ENCODE peak calls at places on chromosomes 6 and 20, in four cellular contexts. R is A549, Q is ovary, L is suprapubic skin. E is an unnamed sample.

GRCh38 chr6:122696853-122697252 is 82.7 kb upstream of the FABP7 start:
- DNase-seq in L (no peak), Q (no peak), R (no peak), E (no peak)

GRCh38 chr6:41519748-41520699 is 26.2 kb upstream of the FOXP4 start:
- DNase-seq in Q (no peak), L (no peak), R (no peak), E (no peak)

GRCh38 chr6:163589401-163589800 is 174.9 kb downstream of the QKI start:
- DNase-seq in R (no peak), L (no peak), Q (no peak), E (no peak)

GRCh38 chr6:33815854-33816253 is 12.1 kb upstream of the MLN start:
- DNase-seq in R (peak; percentile 39), Q (no peak), L (no peak), E (no peak)

GRCh38 chr6:122869437-122870024 is 80.5 kb downstream of the SMPDL3A start:
- DNase-seq in Q (no peak), L (no peak), R (peak; percentile 15), E (no peak)

GRCh38 chr20:14700641-14700965 is 363.2 kb upstream of the FLRT3 start:
- DNase-seq in L (no peak), Q (no peak), R (no peak), E (no peak)

GRCh38 chr6:15327271-15327670 is 81.4 kb downstream of the JARID2 start:
- DNase-seq in L (no peak), Q (no peak), R (peak; percentile 17), E (no peak)

GRCh38 chr6:115665310-115665709 is 395.4 kb downstream of the FRK start:
- DNase-seq in L (no peak), Q (no peak), R (no peak), E (no peak)

GRCh38 chr20:62961310-62961783 is 8.8 kb downstream of the SLC17A9 start:
- DNase-seq in Q (no peak), L (no peak), R (no peak), E (no peak)

GRCh38 chr6:168908887-168909286 is 344.8 kb downstream of the THBS2 start:
- DNase-seq in R (peak; percentile 10), Q (no peak), L (no peak), E (no peak)

GRCh38 chr20:17795449-17796095 is 95.8 kb downstream of the BANF2 start:
- DNase-seq in R (no peak), Q (no peak), L (no peak), E (no peak)

GRCh38 chr20:33518071-33518470 is 28.2 kb downstream of the CBFA2T2 start:
- DNase-seq in L (no peak), Q (no peak), R (no peak), E (no peak)

GRCh38 chr20:44471481-44471882 is 4.2 kb upstream of the TTPAL start:
- DNase-seq in Q (no peak), L (no peak), R (no peak), E (no peak)

GRCh38 chr20:59939879-59940128 is 301 bp downstream of the PPP1R3D start:
- DNase-seq in R (no peak), Q (peak; percentile 57), L (peak; percentile 69), E (no peak)

DNA sequence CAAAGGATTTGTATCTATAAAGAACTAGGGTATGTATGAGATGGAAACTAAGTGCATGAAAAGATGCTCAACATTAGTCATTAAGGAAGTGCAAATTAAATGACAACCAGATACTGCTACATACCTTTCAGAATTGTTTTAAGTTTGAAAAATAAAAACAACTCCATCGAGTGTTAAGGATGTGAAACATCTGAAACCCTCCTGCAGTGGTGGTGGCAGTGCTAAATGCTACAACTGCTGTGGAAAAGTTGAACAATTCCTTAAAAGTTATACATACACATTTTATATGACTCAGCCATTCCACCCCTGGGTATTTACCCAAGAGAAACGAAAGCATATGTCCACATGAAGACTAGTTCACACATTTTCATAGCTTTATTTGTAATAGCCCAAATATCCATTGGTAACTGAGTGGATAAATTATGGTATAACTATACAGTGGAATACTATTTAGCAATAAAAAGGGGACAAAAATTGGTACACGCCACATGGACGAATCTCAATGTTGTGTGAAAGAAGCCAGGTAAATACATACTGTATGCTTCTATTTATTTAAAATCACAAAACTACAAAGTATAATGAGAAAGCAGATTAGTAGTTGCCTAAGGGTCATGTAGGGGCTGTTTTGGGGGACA is 10.6 kb downstream of the ARMH2 start:
- DNase-seq in Q (no peak), R (no peak), L (no peak), E (no peak)
- TF ChIP-seq POLR2A in Q (no peak), R (no peak), L (no peak), E (no peak)

GRCh38 chr6:25359191-25359861 is 80.2 kb downstream of the CARMIL1 start:
- DNase-seq in Q (no peak), R (no peak), L (no peak), E (peak; percentile 74)
- TF ChIP-seq EP300 in Q (no peak), R (no peak), L (no peak), E (no peak)

DNA sequence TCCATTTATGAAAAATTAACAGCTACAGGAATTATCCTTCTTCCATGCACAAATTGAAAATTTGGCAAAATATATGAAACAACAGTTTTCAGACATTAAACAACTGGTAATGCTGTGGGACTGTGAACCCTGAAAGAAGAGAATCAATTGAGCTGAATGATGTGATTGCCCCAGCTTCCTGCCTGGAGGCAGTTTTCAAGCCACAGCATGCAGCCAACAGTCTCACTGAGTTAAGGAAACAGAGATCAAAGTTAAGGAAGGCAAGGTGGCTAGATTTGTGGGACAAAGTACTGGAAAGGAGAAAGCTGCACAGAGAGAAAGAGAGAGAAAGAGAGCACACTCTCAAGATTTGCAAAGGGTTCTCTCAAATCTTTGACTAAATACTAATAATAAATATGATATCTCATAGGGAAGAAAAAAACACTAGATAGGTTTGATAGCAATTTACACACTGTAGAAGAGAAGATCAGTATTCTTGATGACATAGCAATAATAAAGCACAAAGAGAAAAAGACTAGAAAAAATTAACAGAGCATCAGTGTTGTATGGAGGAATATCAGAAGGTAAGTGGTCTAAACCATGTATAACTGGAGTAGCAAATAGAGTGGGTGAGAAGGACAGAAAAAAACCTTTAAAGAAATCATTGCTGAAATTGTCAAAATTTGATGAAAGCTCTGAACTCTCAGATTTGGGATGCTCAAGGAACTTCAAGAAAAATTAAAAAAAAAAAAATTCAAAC is 70.1 kb upstream of the CNKSR3 start:
- DNase-seq in Q (no peak), R (no peak), L (no peak), E (peak; percentile 8)
- TF ChIP-seq CTCF in Q (no peak), R (no peak), L (no peak), E (no peak)

GRCh38 chr20:31711416-31712111 is 11.1 kb downstream of the BCL2L1 start:
- DNase-seq in L (no peak), Q (no peak), R (no peak), E (no peak)

GRCh38 chr20:31713312-31714049 is 9.2 kb downstream of the BCL2L1 start:
- DNase-seq in L (peak; percentile 92), Q (peak; percentile 43), R (peak; percentile 78), E (no peak)

GRCh38 chr20:31710423-31711250 is 12.0 kb downstream of the BCL2L1 start:
- DNase-seq in R (no peak), L (peak; percentile 70), Q (no peak), E (no peak)

GRCh38 chr20:31712112-31712553 is 10.5 kb downstream of the BCL2L1 start:
- DNase-seq in Q (no peak), R (no peak), L (no peak), E (no peak)

DNA sequence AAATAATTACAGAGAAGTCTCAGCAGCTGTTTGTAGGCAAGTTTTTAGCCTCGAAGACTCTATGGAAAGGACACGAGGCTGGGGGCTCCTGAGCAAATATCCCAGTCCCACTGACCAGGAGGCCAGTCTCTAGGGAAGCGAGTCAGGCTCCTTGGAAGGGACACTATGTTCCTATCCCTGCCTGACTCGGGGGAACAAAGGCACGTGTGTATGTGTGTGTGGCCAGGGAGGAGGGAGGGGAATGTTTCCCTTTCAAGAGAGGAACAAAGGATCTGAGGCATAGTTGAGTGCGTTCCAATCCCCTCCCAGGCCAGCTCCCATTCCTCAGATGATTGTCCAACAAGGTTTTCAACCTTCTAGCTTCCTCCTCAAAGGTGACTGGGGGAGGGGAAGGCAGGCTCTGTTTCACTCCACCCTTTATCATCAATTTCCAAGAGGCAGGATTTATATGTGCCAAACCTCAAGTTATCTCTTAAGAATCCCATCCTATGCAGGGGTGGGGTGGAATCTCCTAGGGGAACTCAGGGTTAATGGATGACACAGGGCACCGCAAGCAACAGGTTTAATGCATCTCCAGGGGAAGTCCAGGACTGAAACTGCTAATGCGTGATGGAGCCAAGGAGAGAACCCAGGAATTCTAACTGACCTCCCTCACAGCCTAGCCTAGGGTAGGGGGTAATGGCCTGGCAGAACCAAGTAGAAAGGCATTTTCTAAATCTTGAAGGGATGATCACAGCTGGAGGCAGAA is 9.9 kb downstream of the BCL2L1 start:
- DNase-seq in Q (no peak), L (peak; percentile 96), R (peak; percentile 80), E (peak; percentile 97)
- TF ChIP-seq POLR2A in Q (no peak), L (no peak), R (no peak), E (no peak)

GRCh38 chr6:5270093-5270680 is 8.9 kb downstream of the FARS2 start:
- DNase-seq in R (no peak), Q (no peak), L (no peak), E (no peak)
- TF ChIP-seq EP300 in R (no peak), Q (no peak), L (no peak), E (no peak)

GRCh38 chr6:137845460-137845859 is 21.6 kb upstream of the TNFAIP3 start:
- DNase-seq in L (no peak), Q (no peak), R (no peak), E (no peak)
- TF ChIP-seq CTCF in L (no peak), Q (no peak), R (no peak), E (no peak)

E was measured in esophagus muscularis mucosa.